ENCODE peak calls at places on chromosomes 16 and 17, in seven cellular contexts. R is H54; V is kidney; E is stimulated activated CD4-positive, alpha-beta T cell treated with anti-CD3 and anti-CD28 coated beads, Interleukin-15, amount 100 ng/mL, for 1 hour; C is activated gamma-delta T cell; D is stimulated activated CD8-positive, alpha-beta memory T cell treated with anti-CD3 and anti-CD28 coated beads, Interleukin-4, amount 100 ng/mL, for 24 hours; A is H9. W is an unnamed sample.

GRCh38 chr17:79991924-79992656 is 43.6 kb downstream of the TBC1D16 start:
- DNase-seq in R (no peak), V (no peak), E (no peak), C (no peak), D (no peak), A (peak), W (peak)

GRCh38 chr17:50635720-50636144 is 1.1 kb downstream of the ABCC3 start:
- DNase-seq in R (no peak), V (peak), E (no peak), C (no peak), D (no peak), A (no peak), W (no peak)

GRCh38 chr16:67967956-67968439 is 439 bp downstream of the SLC12A4 start:
- DNase-seq in R (peak), V (peak), E (no peak), C (peak), D (peak), A (no peak), W (peak)

GRCh38 chr16:47965439-47965838 is 190.4 kb downstream of the ABCC12 start:
- DNase-seq in R (no peak), V (no peak), E (no peak), C (no peak), D (no peak), A (peak), W (peak)

GRCh38 chr16:80323808-80324195 is 217.0 kb upstream of the DYNLRB2 start:
- DNase-seq in R (no peak), V (no peak), E (no peak), C (no peak), D (no peak), A (peak), W (no peak)

GRCh38 chr16:18024566-18024965 is 312.0 kb downstream of the NPIPA8 start:
- DNase-seq in R (no peak), V (no peak), E (no peak), C (no peak), D (no peak), A (no peak), W (no peak)

GRCh38 chr17:7587420-7587786 is 2.5 kb downstream of the SOX15 start:
- DNase-seq in R (peak), V (no peak), E (no peak), C (no peak), D (no peak), A (no peak), W (no peak)

GRCh38 chr16:87324411-87325275 is 7.5 kb upstream of the C16orf95 start:
- DNase-seq in R (no peak), V (peak), E (peak), C (no peak), D (peak), A (peak), W (peak)

GRCh38 chr17:4719146-4719545 is 8.7 kb downstream of the ARRB2 start:
- DNase-seq in R (no peak), V (no peak), E (no peak), C (no peak), D (no peak), A (no peak), W (no peak)

GRCh38 chr16:82630688-82631087 is 3.9 kb downstream of the CDH13 start:
- DNase-seq in R (no peak), V (no peak), E (no peak), C (no peak), D (no peak), A (no peak), W (no peak)

GRCh38 chr17:80832266-80832676 is 159.4 kb upstream of the CHMP6 start:
- DNase-seq in R (peak), V (peak), E (no peak), C (no peak), D (no peak), A (peak), W (peak)

GRCh38 chr17:30337393-30337999 is 3.6 kb upstream of the TMIGD1 start:
- DNase-seq in R (no peak), V (no peak), E (no peak), C (no peak), D (no peak), A (no peak), W (no peak)

GRCh38 chr17:2023256-2023655 is 1.9 kb downstream of the RTN4RL1 start:
- DNase-seq in R (no peak), V (no peak), E (no peak), C (no peak), D (no peak), A (no peak), W (no peak)

GRCh38 chr17:77409282-77410161 is 268.8 kb downstream of the SEC14L1 start:
- DNase-seq in R (no peak), V (peak), E (no peak), C (no peak), D (no peak), A (peak), W (peak)

GRCh38 chr17:60754057-60754604 is 76.5 kb downstream of the BCAS3 start:
- DNase-seq in R (no peak), V (no peak), E (no peak), C (no peak), D (no peak), A (no peak), W (no peak)

W was measured in neural progenitor cell.